ENCODE peak calls at places on chromosome 3, in nine cellular contexts. C is upper lobe of right lung, W is spleen, J is heart right ventricle, S is endodermal cell, Z is mesendoderm, R is A549, E is K562, N is PC-3. I is an unnamed sample.

GRCh38 chr3:73399666-73400253 is 225.0 kb downstream of the PDZRN3 start:
- DNase-seq in C (no peak), W (no peak), J (no peak), S (no peak), Z (no peak), R (no peak), E (no peak), N (no peak), I (no peak)

GRCh38 chr3:106589306-106589942 is 720.6 kb upstream of the CBLB start:
- DNase-seq in C (no peak), W (no peak), J (no peak), S (no peak), Z (no peak), R (no peak), E (no peak), N (no peak), I (no peak)

GRCh38 chr3:195249057-195249770 is 21.7 kb downstream of the XXYLT1 start:
- DNase-seq in C (no peak), W (no peak), J (peak; percentile 2), S (peak; percentile 24), Z (no peak), R (no peak), E (no peak), N (no peak), I (peak; percentile 8)

GRCh38 chr3:195876297-195877031 is 31.9 kb downstream of the TNK2 start:
- DNase-seq in C (peak; percentile 85), W (no peak), J (no peak), S (no peak), Z (no peak), R (peak; percentile 44), E (peak; percentile 95), N (peak; percentile 90), I (no peak)

GRCh38 chr3:29758108-29759020 is 477.5 kb downstream of the RBMS3 start:
- DNase-seq in C (no peak), W (no peak), J (no peak), S (no peak), Z (no peak), R (no peak), E (no peak), N (peak; percentile 24), I (no peak)

GRCh38 chr3:154244644-154245043 is 79.6 kb downstream of the DHX36 start:
- DNase-seq in C (no peak), W (no peak), J (peak; percentile 16), S (no peak), Z (no peak), R (no peak), E (no peak), N (peak; percentile 47), I (no peak)

GRCh38 chr3:185199671-185200070 is 46.8 kb upstream of the C3orf70 start:
- DNase-seq in C (no peak), W (no peak), J (no peak), S (no peak), Z (peak; percentile 3), R (no peak), E (no peak), N (no peak), I (no peak)

GRCh38 chr3:140922634-140923033 is 19.0 kb upstream of the SLC25A36 start:
- DNase-seq in C (no peak), W (no peak), J (no peak), S (no peak), Z (peak; percentile 50), R (peak; percentile 19), E (peak; percentile 42), N (peak; percentile 39), I (no peak)

GRCh38 chr3:172179680-172180399 is 140.5 kb downstream of the FNDC3B start:
- DNase-seq in C (no peak), W (no peak), J (no peak), S (no peak), Z (no peak), R (peak; percentile 39), E (peak; percentile 68), N (no peak), I (no peak)

GRCh38 chr3:129352650-129353588 is 74.2 kb downstream of the HMCES start:
- DNase-seq in C (no peak), W (no peak), J (peak; percentile 56), S (no peak), Z (peak; percentile 28), R (no peak), E (no peak), N (peak; percentile 51), I (peak; percentile 49)

GRCh38 chr3:13078158-13078905 is 5.1 kb upstream of the IQSEC1 start:
- DNase-seq in C (no peak), W (no peak), J (no peak), S (no peak), Z (no peak), R (no peak), E (no peak), N (no peak), I (no peak)

GRCh38 chr3:119891944-119892721 is 110.2 kb downstream of the NR1I2 start:
- DNase-seq in C (no peak), W (no peak), J (peak; percentile 60), S (peak; percentile 60), Z (peak; percentile 80), R (peak; percentile 74), E (peak; percentile 10), N (peak; percentile 83), I (peak; percentile 33)

GRCh38 chr3:116770815-116771450 is 61.4 kb downstream of the TUSC7 start:
- DNase-seq in C (no peak), W (no peak), J (peak; percentile 44), S (peak; percentile 93), Z (peak; percentile 89), R (peak; percentile 80), E (peak; percentile 29), N (peak; percentile 88), I (peak; percentile 87)

GRCh38 chr3:42801048-42801620 is 3.2 kb downstream of the HIGD1A start:
- DNase-seq in C (no peak), W (no peak), J (no peak), S (no peak), Z (no peak), R (no peak), E (no peak), N (no peak), I (no peak)

GRCh38 chr3:157226173-157226847 is 66.4 kb upstream of the CCNL1 start:
- DNase-seq in C (no peak), W (no peak), J (no peak), S (no peak), Z (no peak), R (no peak), E (no peak), N (no peak), I (no peak)

GRCh38 chr3:64563776-64564175 is 124.0 kb downstream of the ADAMTS9 start:
- DNase-seq in C (no peak), W (no peak), J (no peak), S (no peak), Z (no peak), R (no peak), E (no peak), N (no peak), I (no peak)

GRCh38 chr3:177262396-177262795 is 65.1 kb upstream of the TBL1XR1 start:
- DNase-seq in C (no peak), W (no peak), J (no peak), S (peak; percentile 56), Z (peak; percentile 70), R (no peak), E (no peak), N (no peak), I (no peak)

GRCh38 chr3:452221-452620 is 255.7 kb downstream of the CHL1 start:
- DNase-seq in C (no peak), W (no peak), J (no peak), S (no peak), Z (no peak), R (no peak), E (no peak), N (no peak), I (no peak)
- H3K4me3 ChIP-seq in C (no peak overlapping the region), W (no peak overlapping the region), J (no peak overlapping the region), S (no peak overlapping the region), Z (no peak overlapping the region), R (no peak overlapping the region), E (no peak overlapping the region), N (no peak overlapping the region), I (no peak overlapping the region)

GRCh38 chr3:5197470-5198312 is 10.2 kb downstream of the EDEM1 start:
- DNase-seq in C (no peak), W (no peak), J (no peak), S (no peak), Z (peak; percentile 61), R (no peak), E (peak; percentile 30), N (peak; percentile 43), I (no peak)

GRCh38 chr3:5197022-5197421 is 9.5 kb downstream of the EDEM1 start:
- DNase-seq in C (no peak), W (no peak), J (no peak), S (no peak), Z (no peak), R (no peak), E (no peak), N (no peak), I (no peak)

GRCh38 chr3:5198986-5199731 is 11.7 kb downstream of the EDEM1 start:
- DNase-seq in C (no peak), W (no peak), J (no peak), S (no peak), Z (no peak), R (no peak), E (no peak), N (no peak), I (no peak)

GRCh38 chr3:5195605-5196004 is 8.1 kb downstream of the EDEM1 start:
- DNase-seq in C (peak; percentile 71), W (no peak), J (no peak), S (no peak), Z (no peak), R (no peak), E (no peak), N (peak; percentile 39), I (peak; percentile 30)

GRCh38 chr3:5198313-5198677 is 10.8 kb downstream of the EDEM1 start:
- DNase-seq in C (no peak), W (no peak), J (no peak), S (no peak), Z (peak; percentile 74), R (no peak), E (no peak), N (no peak), I (no peak)
- H3K27ac ChIP-seq in C (peak overlapping the region; percentile 31), W (peak overlapping the region; percentile 100), J (no peak overlapping the region), S (no peak overlapping the region), Z (no peak overlapping the region), R (peak overlapping the region; percentile 72), E (peak overlapping the region; percentile 50), N (no peak overlapping the region), I (no peak overlapping the region)

GRCh38 chr3:46982581-46982980 is 3.1 kb downstream of the NBEAL2 start:
- DNase-seq in C (peak; percentile 46), W (peak; percentile 71), J (no peak), S (no peak), Z (no peak), R (no peak), E (no peak), N (no peak), I (no peak)
- H3K4me3 ChIP-seq in C (no peak overlapping the region), W (no peak overlapping the region), J (no peak overlapping the region), S (no peak overlapping the region), Z (no peak overlapping the region), R (no peak overlapping the region), E (no peak overlapping the region), N (no peak overlapping the region), I (no peak overlapping the region)

GRCh38 chr3:126816956-126817777 is 113.1 kb downstream of the CHCHD6 start:
- DNase-seq in C (no peak), W (no peak), J (no peak), S (no peak), Z (no peak), R (no peak), E (no peak), N (no peak), I (peak; percentile 25)
- H3K27ac ChIP-seq in C (no peak overlapping the region), W (no peak overlapping the region), J (no peak overlapping the region), S (no peak overlapping the region), Z (no peak overlapping the region), R (no peak overlapping the region), E (no peak overlapping the region), N (no peak overlapping the region), I (no peak overlapping the region)